ENCODE peak calls at places on chromosomes 3 and 15, in ten cellular contexts. B is T-helper 1 cell; D is amniotic stem cell; Y is H7; O is PC-9; G is fibroblast of lung; E is activated CD8-positive, alpha-beta memory T cell treated with anti-CD3 and anti-CD28 coated beads, Interleukin-2, amount 50 U/mL, for 4 hours; Z is breast epithelium; P is activated CD4-positive, CD25-positive, alpha-beta regulatory T cell; F is WERI-Rb-1. M is an unnamed sample.
A peak's percentile ranks its signal among the peaks of the same experiment; 100 is the strongest.

GRCh38 chr3:111961461-111962269 is 17.2 kb upstream of the ABHD10 start:
- DNase-seq in D (no peak), F (no peak), O (no peak), P (no peak), B (no peak), Z (no peak), G (no peak), Y (no peak), E (no peak), M (no peak)

GRCh38 chr3:177379045-177379444 is 181.8 kb upstream of the TBL1XR1 start:
- DNase-seq in F (peak; percentile 34), O (no peak), B (no peak), Z (no peak), D (no peak), P (no peak), G (no peak), E (no peak), Y (no peak), M (no peak)

GRCh38 chr15:92958105-92958504 is 58.0 kb downstream of the CHD2 start:
- DNase-seq in O (no peak), B (peak; percentile 19), E (peak; percentile 51), F (no peak), Z (no peak), P (peak; percentile 11), G (peak; percentile 14), Y (no peak), D (no peak), M (no peak)

GRCh38 chr3:127697531-127698240 is 24.9 kb downstream of the ABTB1 start:
- DNase-seq in B (no peak), O (no peak), Z (peak; percentile 51), Y (peak; percentile 87), D (no peak), P (no peak), E (no peak), F (peak; percentile 84), G (peak; percentile 92), M (peak; percentile 69)

GRCh38 chr3:69821133-69821532 is 81.9 kb downstream of the MITF start:
- DNase-seq in G (no peak), O (no peak), B (no peak), Y (no peak), E (no peak), Z (no peak), D (no peak), F (no peak), P (no peak), M (no peak)

GRCh38 chr3:195803309-195803908 is 8.3 kb downstream of the MUC4 start:
- DNase-seq in F (no peak), P (no peak), Y (peak; percentile 30), O (no peak), G (peak; percentile 11), E (no peak), B (no peak), D (no peak), Z (no peak), M (no peak)

GRCh38 chr15:45183001-45183400 is 4.8 kb downstream of the SHF start:
- DNase-seq in D (no peak), E (no peak), O (no peak), Y (peak; percentile 63), P (no peak), G (no peak), B (no peak), F (no peak), Z (no peak), M (no peak)

GRCh38 chr3:168736202-168736601 is 640.5 kb upstream of the GOLIM4 start:
- DNase-seq in Z (no peak), O (no peak), P (no peak), B (no peak), F (no peak), E (no peak), Y (no peak), G (no peak), D (no peak), M (no peak)

GRCh38 chr3:150069158-150069536 is 98.5 kb upstream of the PFN2 start:
- DNase-seq in Z (no peak), P (no peak), D (no peak), Y (no peak), G (no peak), F (no peak), O (no peak), E (no peak), B (no peak), M (no peak)

GRCh38 chr3:70736009-70736408 is 423.6 kb upstream of the MDFIC2 start:
- DNase-seq in G (no peak), P (no peak), Y (no peak), Z (no peak), F (no peak), E (no peak), D (no peak), B (no peak), O (no peak), M (no peak)

GRCh38 chr15:75662823-75663519 is 15.3 kb downstream of the SNX33 start:
- DNase-seq in G (no peak), E (no peak), Y (no peak), O (peak; percentile 22), D (no peak), P (no peak), F (no peak), Z (no peak), B (no peak), M (no peak)

GRCh38 chr3:153628591-153628990 is 466.6 kb downstream of the RAP2B start:
- DNase-seq in P (no peak), Y (no peak), O (no peak), D (no peak), E (no peak), G (no peak), B (no peak), F (no peak), Z (no peak), M (no peak)

GRCh38 chr3:171531716-171532115 is 71.5 kb upstream of the TNIK start:
- DNase-seq in E (no peak), F (no peak), D (no peak), G (no peak), B (no peak), Z (no peak), Y (no peak), O (no peak), P (no peak), M (no peak)

GRCh38 chr3:110968076-110968475 is 103.5 kb upstream of the NECTIN3 start:
- DNase-seq in E (no peak), O (no peak), G (no peak), B (no peak), Y (no peak), P (no peak), D (no peak), Z (no peak), F (no peak), M (no peak)

GRCh38 chr3:16810593-16811367 is 74.0 kb upstream of the PLCL2 start:
- DNase-seq in F (no peak), Y (peak; percentile 16), Z (no peak), E (no peak), G (no peak), P (no peak), O (no peak), B (no peak), D (no peak), M (no peak)

GRCh38 chr3:142892714-142893113 is 3.8 kb upstream of the PCOLCE2 start:
- DNase-seq in D (no peak), B (no peak), Z (no peak), O (no peak), G (no peak), Y (no peak), F (no peak), P (no peak), E (no peak), M (no peak)

GRCh38 chr3:189338366-189338765 is 166.6 kb downstream of the TPRG1 start:
- DNase-seq in Z (peak; percentile 47), E (no peak), D (no peak), G (no peak), P (no peak), O (no peak), Y (no peak), F (no peak), B (no peak), M (no peak)

GRCh38 chr3:149581248-149581647 is 76.6 kb downstream of the WWTR1 start:
- DNase-seq in E (no peak), Z (no peak), O (peak; percentile 90), D (no peak), B (no peak), F (no peak), P (no peak), G (no peak), Y (no peak), M (no peak)

GRCh38 chr15:76163429-76164020 is 103.7 kb downstream of the TMEM266 start:
- DNase-seq in O (no peak), P (no peak), Y (peak; percentile 67), B (no peak), F (peak; percentile 90), G (peak; percentile 96), Z (no peak), E (no peak), D (no peak), M (no peak)

GRCh38 chr3:56878046-56878445 is 76.3 kb upstream of the ARHGEF3 start:
- DNase-seq in G (no peak), Y (no peak), P (no peak), B (no peak), F (no peak), E (peak; percentile 54), O (no peak), D (no peak), Z (no peak), M (no peak)

GRCh38 chr3:151630938-151631417 is 102.7 kb upstream of the AADACL2 start:
- DNase-seq in Z (no peak), D (no peak), F (no peak), E (no peak), Y (no peak), O (peak; percentile 38), P (no peak), G (peak; percentile 69), B (no peak), M (peak; percentile 2)

GRCh38 chr15:50358805-50359204 is 3.8 kb upstream of the GABPB1 start:
- DNase-seq in F (peak; percentile 30), Y (peak; percentile 55), O (no peak), Z (no peak), G (peak; percentile 30), D (no peak), E (peak; percentile 20), B (no peak), P (no peak), M (peak; percentile 49)

GRCh38 chr3:139052802-139053600 is 8.3 kb upstream of the PRR23C start:
- DNase-seq in D (no peak), B (no peak), O (no peak), Z (no peak), P (no peak), G (no peak), E (no peak), Y (no peak), F (no peak), M (no peak)

GRCh38 chr15:38254065-38254883 is 1.6 kb downstream of the SPRED1 start:
- DNase-seq in E (no peak), P (peak; percentile 2), Y (peak; percentile 10), B (no peak), F (peak; percentile 31), D (no peak), G (peak; percentile 65), O (peak; percentile 63), Z (peak; percentile 60), M (no peak)

GRCh38 chr15:57541805-57542504 is 49.7 kb upstream of the MYZAP start:
- DNase-seq in P (no peak), Y (peak; percentile 81), F (peak; percentile 81), O (no peak), G (peak; percentile 81), E (no peak), D (peak; percentile 64), Z (peak; percentile 46), B (no peak), M (peak; percentile 53)

GRCh38 chr3:170419301-170420087 is 826 bp downstream of the CLDN11 start:
- DNase-seq in O (no peak), G (peak; percentile 46), F (no peak), D (no peak), E (no peak), B (no peak), P (no peak), Y (peak; percentile 89), Z (peak; percentile 57), M (peak; percentile 54)

GRCh38 chr3:182111967-182112366 is 400.2 kb downstream of the SOX2 start:
- DNase-seq in F (no peak), G (no peak), Y (no peak), D (no peak), E (no peak), B (no peak), P (no peak), Z (no peak), O (peak; percentile 40), M (no peak)

GRCh38 chr3:133965033-133965570 is 64.6 kb downstream of the SLCO2A1 start:
- DNase-seq in O (no peak), F (no peak), D (no peak), G (peak; percentile 54), E (no peak), Y (no peak), P (no peak), Z (no peak), B (no peak), M (no peak)

M was measured in HTR-8/SVneo.